ENCODE peak calls at places on chromosomes 11 and 22, in four cellular contexts. U is colonic mucosa, G is esophagus squamous epithelium, M is dorsolateral prefrontal cortex. Z is an unnamed sample.

GRCh38 chr11:10375280-10376048 is 70.6 kb downstream of the ADM start:
- DNase-seq in G (no peak), U (no peak), M (no peak), Z (no peak)

GRCh38 chr22:49823289-49824045 is 4.2 kb downstream of the BRD1 start:
- DNase-seq in M (no peak), G (no peak), U (no peak), Z (no peak)

GRCh38 chr11:19546325-19546724 is 166.3 kb upstream of the NAV2 start:
- DNase-seq in G (no peak), U (no peak), M (no peak), Z (no peak)

GRCh38 chr11:43738600-43739409 is 58.3 kb downstream of the HSD17B12 start:
- DNase-seq in U (no peak), G (no peak), M (no peak), Z (no peak)

GRCh38 chr11:29333993-29334780 is 682.6 kb downstream of the KCNA4 start:
- DNase-seq in G (no peak), U (no peak), M (no peak), Z (no peak)

GRCh38 chr11:119734788-119735187 is 5.8 kb upstream of the NECTIN1 start:
- DNase-seq in G (no peak), M (no peak), U (peak), Z (no peak)

GRCh38 chr22:32175751-32176644 is 16.9 kb upstream of the C22orf42 start:
- DNase-seq in G (no peak), M (no peak), U (no peak), Z (no peak)

GRCh38 chr11:5887172-5887571 is 5.8 kb upstream of the OR52E5 start:
- DNase-seq in U (no peak), M (no peak), G (no peak), Z (no peak)

GRCh38 chr22:30178180-30179126 is 68.1 kb downstream of the LIF start:
- DNase-seq in G (no peak), U (no peak), M (no peak), Z (no peak)

GRCh38 chr11:108973402-108974119 is 308.7 kb downstream of the DDX10 start:
- DNase-seq in G (no peak), M (no peak), U (no peak), Z (no peak)

GRCh38 chr11:132022718-132023117 is 652.3 kb downstream of the NTM start:
- DNase-seq in M (no peak), G (no peak), U (no peak), Z (no peak)

GRCh38 chr11:65357856-65358356 is 3.4 kb downstream of the TIGD3 start:
- DNase-seq in U (no peak), M (no peak), G (no peak), Z (no peak)

GRCh38 chr11:19769820-19770219 is 57.2 kb downstream of the NAV2 start:
- DNase-seq in U (no peak), M (no peak), G (no peak), Z (no peak)

GRCh38 chr22:44259366-44260215 is 53.2 kb downstream of the SHISAL1 start:
- DNase-seq in U (no peak), M (peak), G (no peak), Z (no peak)

GRCh38 chr22:50676661-50677492 is 4.3 kb downstream of the SHANK3 start:
- DNase-seq in G (no peak), M (peak), U (no peak), Z (no peak)

GRCh38 chr11:114260077-114260476 is 36.1 kb upstream of the NNMT start:
- DNase-seq in U (no peak), M (no peak), G (no peak), Z (no peak)

GRCh38 chr22:39703890-39704658 is 133.5 kb downstream of the CACNA1I start:
- DNase-seq in G (no peak), U (peak), M (no peak), Z (no peak)

GRCh38 chr22:46001426-46002106 is 24.6 kb upstream of the WNT7B start:
- DNase-seq in U (no peak), G (no peak), M (no peak), Z (no peak)

GRCh38 chr11:65791719-65792213 is 4.9 kb downstream of the OVOL1 start:
- DNase-seq in G (no peak), M (no peak), U (peak), Z (no peak)

GRCh38 chr11:14971865-14972580 is at the start of gene CALCA:
- DNase-seq in G (no peak), M (no peak), U (no peak), Z (no peak)

GRCh38 chr11:68763926-68764657 is 12.8 kb upstream of the TESMIN start:
- DNase-seq in M (no peak), G (no peak), U (no peak), Z (no peak)

GRCh38 chr11:112719736-112720525 is 241.3 kb upstream of the NCAM1 start:
- DNase-seq in M (no peak), G (no peak), U (no peak), Z (no peak)

DNA sequence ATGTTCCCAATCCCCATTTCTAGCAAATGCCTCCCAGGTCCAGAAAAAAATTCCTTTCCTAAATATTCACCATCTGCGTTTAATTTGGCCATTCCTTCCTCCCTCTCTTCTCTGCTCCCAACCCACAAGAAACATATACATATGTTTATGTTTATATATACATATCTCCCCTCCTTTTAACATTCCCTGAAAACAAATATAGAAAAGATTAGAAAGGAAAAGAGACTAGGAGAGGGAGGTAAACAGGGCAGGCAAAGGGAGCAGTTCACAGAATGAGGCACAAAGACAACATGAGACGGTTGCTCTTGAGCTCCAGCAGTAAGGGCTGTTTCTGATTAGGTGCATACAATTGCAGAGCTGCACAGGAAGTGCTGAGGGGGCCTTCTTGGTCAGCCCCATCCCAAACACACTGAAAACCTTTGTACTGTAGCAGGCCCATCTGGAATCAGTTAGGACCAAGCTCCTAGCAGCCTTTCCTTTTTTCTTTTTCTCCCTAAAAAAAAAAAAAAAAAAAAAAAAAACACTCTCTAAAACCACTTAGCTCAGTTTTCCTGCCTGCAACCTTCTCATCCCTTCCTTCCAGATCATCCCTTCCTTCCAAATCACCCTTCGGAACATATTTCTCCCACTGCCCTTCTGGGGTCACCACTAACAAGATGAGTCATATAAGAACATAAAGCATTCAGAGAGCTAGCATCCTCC is 57.1 kb downstream of the RBFOX2 start:
- DNase-seq in G (no peak), M (no peak), U (no peak), Z (peak)
- H3K4me3 ChIP-seq in G (no peak), M (no peak), U (no peak), Z (no peak)

GRCh38 chr22:42978453-42979103 is 36.4 kb downstream of the PACSIN2 start:
- DNase-seq in U (no peak), M (no peak), G (no peak), Z (peak)
- H3K27ac ChIP-seq in U (peak), M (no peak), G (peak), Z (peak)

GRCh38 chr22:47449508-47450270 is 687.2 kb downstream of the TBC1D22A start:
- DNase-seq in U (no peak), G (no peak), M (no peak), Z (no peak)

GRCh38 chr22:47453049-47453448 is 690.6 kb downstream of the TBC1D22A start:
- DNase-seq in G (no peak), M (no peak), U (no peak), Z (no peak)

GRCh38 chr22:47448231-47449035 is 686.0 kb downstream of the TBC1D22A start:
- DNase-seq in M (no peak), U (peak), G (no peak), Z (no peak)

GRCh38 chr22:47450876-47451475 is 688.5 kb downstream of the TBC1D22A start:
- DNase-seq in M (peak), U (no peak), G (no peak), Z (no peak)

GRCh38 chr22:47452184-47452583 is 689.7 kb downstream of the TBC1D22A start:
- DNase-seq in M (no peak), U (no peak), G (no peak), Z (no peak)
- TF ChIP-seq CTCF in M (peak), U (no peak), G (no peak), Z (no peak)

GRCh38 chr11:128291835-128292234 is 295.5 kb downstream of the ETS1 start:
- DNase-seq in G (no peak), U (peak), M (no peak), Z (no peak)

GRCh38 chr11:128288368-128288767 is 299.0 kb downstream of the ETS1 start:
- DNase-seq in G (no peak), U (no peak), M (no peak), Z (no peak)

GRCh38 chr11:128291043-128291442 is 296.3 kb downstream of the ETS1 start:
- DNase-seq in U (no peak), M (no peak), G (no peak), Z (no peak)

GRCh38 chr11:128289048-128289447 is 298.3 kb downstream of the ETS1 start:
- DNase-seq in M (no peak), U (no peak), G (no peak), Z (no peak)

DNA sequence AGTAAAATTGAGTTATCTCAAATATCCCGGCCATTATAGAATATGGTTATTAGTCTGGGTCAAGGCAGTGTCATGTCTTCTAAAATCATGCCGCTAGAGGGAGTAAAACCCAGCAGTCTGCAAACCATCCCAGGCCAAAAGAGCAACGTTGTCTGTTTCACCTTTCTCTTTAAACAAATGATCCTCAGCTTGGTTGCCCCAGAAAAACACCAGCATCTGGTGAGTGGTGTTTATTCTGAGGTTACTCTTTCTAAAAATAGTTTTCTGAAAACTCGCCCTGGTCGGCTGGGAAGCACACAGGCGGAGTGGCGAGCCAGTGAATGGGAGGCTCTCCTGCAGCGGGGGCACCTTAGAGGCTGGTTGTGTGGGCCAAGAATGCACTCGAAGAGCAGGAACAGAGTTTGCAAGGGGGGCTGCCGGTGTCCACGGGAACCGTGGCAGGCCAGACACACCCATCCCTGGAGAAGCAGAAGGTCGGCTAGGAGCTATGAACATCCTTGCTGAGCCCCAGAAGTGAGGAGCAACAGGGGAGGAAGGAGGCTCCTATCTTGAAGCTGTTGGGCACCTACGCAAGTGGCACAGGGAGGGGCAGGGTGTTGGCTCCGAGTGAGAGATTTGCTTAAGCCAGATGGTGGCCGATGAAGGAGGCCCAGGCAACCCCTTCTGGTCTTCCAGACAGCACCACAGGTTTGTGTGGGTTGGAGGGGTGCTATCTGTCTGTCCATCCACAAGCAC is 297.1 kb downstream of the ETS1 start:
- DNase-seq in G (no peak), U (peak), M (no peak), Z (peak)
- H3K4me3 ChIP-seq in G (peak), U (peak), M (no peak), Z (no peak)

GRCh38 chr11:73875380-73875779 is 1.3 kb downstream of the COA4 start:
- DNase-seq in G (no peak), U (no peak), M (no peak), Z (no peak)

GRCh38 chr11:73870261-73870660 is 6.4 kb downstream of the COA4 start:
- DNase-seq in M (no peak), U (no peak), G (no peak), Z (no peak)

GRCh38 chr11:73875840-73876239 is 806 bp downstream of the COA4 start:
- DNase-seq in U (peak), G (no peak), M (no peak), Z (no peak)

GRCh38 chr11:73869234-73869949 is 7.3 kb downstream of the COA4 start:
- DNase-seq in M (no peak), U (peak), G (no peak), Z (no peak)

GRCh38 chr11:73872746-73873412 is 3.8 kb downstream of the COA4 start:
- DNase-seq in M (no peak), U (no peak), G (no peak), Z (no peak)
- H3K27ac ChIP-seq in M (no peak), U (no peak), G (no peak), Z (no peak)

GRCh38 chr11:811446-812245 is 1.9 kb downstream of the RPLP2 start:
- DNase-seq in U (no peak), G (no peak), M (no peak), Z (no peak)
- TF ChIP-seq CTCF in U (no peak), G (no peak), M (no peak), Z (no peak)

GRCh38 chr11:8811571-8811970 is 99.4 kb upstream of the AKIP1 start:
- DNase-seq in G (no peak), U (no peak), M (no peak), Z (no peak)

GRCh38 chr11:8809185-8809584 is 101.8 kb upstream of the AKIP1 start:
- DNase-seq in G (no peak), M (no peak), U (no peak), Z (no peak)

GRCh38 chr11:8810331-8811301 is 100.4 kb upstream of the AKIP1 start:
- DNase-seq in M (peak), G (no peak), U (peak), Z (peak)

GRCh38 chr11:8808226-8808585 is 102.8 kb upstream of the AKIP1 start:
- DNase-seq in U (peak), G (no peak), M (no peak), Z (no peak)

DNA sequence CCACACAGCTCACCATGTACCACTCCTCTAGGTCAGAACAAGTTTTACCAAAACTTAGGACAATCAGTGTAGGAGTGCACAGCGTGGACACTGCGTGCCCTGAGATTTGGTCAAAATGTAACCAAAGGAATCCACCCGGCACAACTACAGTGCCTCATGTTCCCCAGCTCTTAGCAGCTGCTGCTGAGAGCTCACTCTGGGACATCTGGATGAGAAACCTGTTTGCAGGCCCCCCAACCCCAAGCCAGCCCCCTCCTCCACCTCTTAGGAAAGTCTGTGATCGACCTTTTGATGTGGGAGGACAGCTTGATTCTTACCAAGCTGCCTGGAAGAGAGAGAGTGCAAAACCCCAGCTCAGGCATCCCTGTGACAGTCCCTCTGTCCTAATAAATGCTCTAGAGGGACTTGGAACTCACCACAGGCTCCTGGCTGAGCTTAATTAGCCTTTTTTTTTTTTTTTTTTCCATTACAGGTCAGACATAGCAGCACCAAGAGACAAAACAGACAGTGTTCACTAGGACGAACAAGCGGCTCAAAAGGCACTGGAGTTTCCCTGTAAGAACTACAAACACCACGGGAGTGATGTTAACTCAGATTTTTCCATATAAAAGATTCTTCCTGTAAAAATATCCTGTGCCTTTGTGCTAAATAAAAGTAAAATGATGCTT is 101.2 kb upstream of the AKIP1 start:
- DNase-seq in U (no peak), G (no peak), M (no peak), Z (no peak)
- H3K4me3 ChIP-seq in U (peak), G (peak), M (peak), Z (peak)

Z was measured in breast epithelium.